ENCODE peak calls at places on chromosomes 3 and 15, in four cellular contexts. One of them, this sample, is unnamed.

GRCh38 chr3:71616571-71617021 is 33.1 kb upstream of the FOXP1 start:
- DNase-seq in LoVo: no peak
- DNase-seq in stimulated activated CD8-positive, alpha-beta memory T cell treated with anti-CD3 and anti-CD28 coated beads, Interleukin-4, amount 100 ng/mL, for 1 hour: no peak
- DNase-seq in AG10803: no peak
- DNase-seq in this sample: no peak

GRCh38 chr3:172074578-172074977 is 35.2 kb downstream of the FNDC3B start:
- DNase-seq in AG10803: peak; percentile 65
- DNase-seq in LoVo: no peak
- DNase-seq in stimulated activated CD8-positive, alpha-beta memory T cell treated with anti-CD3 and anti-CD28 coated beads, Interleukin-4, amount 100 ng/mL, for 1 hour: no peak
- DNase-seq in this sample: no peak

GRCh38 chr3:28907616-28908015 is 373.3 kb upstream of the RBMS3 start:
- DNase-seq in AG10803: no peak
- DNase-seq in LoVo: no peak
- DNase-seq in stimulated activated CD8-positive, alpha-beta memory T cell treated with anti-CD3 and anti-CD28 coated beads, Interleukin-4, amount 100 ng/mL, for 1 hour: no peak
- DNase-seq in this sample: peak; percentile 45

GRCh38 chr3:59150039-59150438 is 100.2 kb upstream of the CFAP20DC start:
- DNase-seq in stimulated activated CD8-positive, alpha-beta memory T cell treated with anti-CD3 and anti-CD28 coated beads, Interleukin-4, amount 100 ng/mL, for 1 hour: no peak
- DNase-seq in LoVo: no peak
- DNase-seq in AG10803: no peak
- DNase-seq in this sample: no peak

GRCh38 chr3:171833775-171834460 is 9.2 kb upstream of the TMEM212 start:
- DNase-seq in LoVo: no peak
- DNase-seq in AG10803: peak; percentile 52
- DNase-seq in stimulated activated CD8-positive, alpha-beta memory T cell treated with anti-CD3 and anti-CD28 coated beads, Interleukin-4, amount 100 ng/mL, for 1 hour: no peak
- DNase-seq in this sample: peak; percentile 47

GRCh38 chr3:55189359-55189801 is 261.5 kb upstream of the LRTM1 start:
- DNase-seq in AG10803: peak; percentile 94
- DNase-seq in stimulated activated CD8-positive, alpha-beta memory T cell treated with anti-CD3 and anti-CD28 coated beads, Interleukin-4, amount 100 ng/mL, for 1 hour: no peak
- DNase-seq in LoVo: peak; percentile 45
- DNase-seq in this sample: peak; percentile 73

GRCh38 chr3:195537995-195538394 is 5.1 kb downstream of the PPP1R2 start:
- DNase-seq in LoVo: no peak
- DNase-seq in AG10803: no peak
- DNase-seq in stimulated activated CD8-positive, alpha-beta memory T cell treated with anti-CD3 and anti-CD28 coated beads, Interleukin-4, amount 100 ng/mL, for 1 hour: no peak
- DNase-seq in this sample: no peak

GRCh38 chr3:134776518-134776917 is 18.5 kb upstream of the EPHB1 start:
- DNase-seq in AG10803: no peak
- DNase-seq in stimulated activated CD8-positive, alpha-beta memory T cell treated with anti-CD3 and anti-CD28 coated beads, Interleukin-4, amount 100 ng/mL, for 1 hour: no peak
- DNase-seq in LoVo: no peak
- DNase-seq in this sample: no peak

GRCh38 chr3:32472716-32473115 is 29.9 kb downstream of the CMTM6 start:
- DNase-seq in LoVo: no peak
- DNase-seq in stimulated activated CD8-positive, alpha-beta memory T cell treated with anti-CD3 and anti-CD28 coated beads, Interleukin-4, amount 100 ng/mL, for 1 hour: no peak
- DNase-seq in AG10803: no peak
- DNase-seq in this sample: no peak

GRCh38 chr3:187955076-187955952 is 198.6 kb upstream of the LPP start:
- DNase-seq in LoVo: peak; percentile 48
- DNase-seq in stimulated activated CD8-positive, alpha-beta memory T cell treated with anti-CD3 and anti-CD28 coated beads, Interleukin-4, amount 100 ng/mL, for 1 hour: no peak
- DNase-seq in AG10803: peak; percentile 77
- DNase-seq in this sample: peak; percentile 13

GRCh38 chr3:184345678-184346144 is 8.3 kb downstream of the FAM131A start:
- DNase-seq in AG10803: peak; percentile 72
- DNase-seq in stimulated activated CD8-positive, alpha-beta memory T cell treated with anti-CD3 and anti-CD28 coated beads, Interleukin-4, amount 100 ng/mL, for 1 hour: no peak
- DNase-seq in LoVo: peak; percentile 84
- DNase-seq in this sample: peak; percentile 91

GRCh38 chr3:186414735-186415419 is 52.8 kb upstream of the DGKG start:
- DNase-seq in stimulated activated CD8-positive, alpha-beta memory T cell treated with anti-CD3 and anti-CD28 coated beads, Interleukin-4, amount 100 ng/mL, for 1 hour: no peak
- DNase-seq in LoVo: peak; percentile 77
- DNase-seq in AG10803: peak; percentile 89
- DNase-seq in this sample: peak; percentile 45

GRCh38 chr15:99485153-99485947 is 80.4 kb upstream of the MEF2A start:
- DNase-seq in AG10803: no peak
- DNase-seq in LoVo: no peak
- DNase-seq in stimulated activated CD8-positive, alpha-beta memory T cell treated with anti-CD3 and anti-CD28 coated beads, Interleukin-4, amount 100 ng/mL, for 1 hour: no peak
- DNase-seq in this sample: no peak

GRCh38 chr3:150106752-150107428 is 136.2 kb upstream of the PFN2 start:
- DNase-seq in LoVo: no peak
- DNase-seq in stimulated activated CD8-positive, alpha-beta memory T cell treated with anti-CD3 and anti-CD28 coated beads, Interleukin-4, amount 100 ng/mL, for 1 hour: no peak
- DNase-seq in AG10803: peak; percentile 100
- DNase-seq in this sample: peak; percentile 24

GRCh38 chr3:62041681-62042080 is 331.7 kb downstream of the FEZF2 start:
- DNase-seq in AG10803: no peak
- DNase-seq in LoVo: no peak
- DNase-seq in stimulated activated CD8-positive, alpha-beta memory T cell treated with anti-CD3 and anti-CD28 coated beads, Interleukin-4, amount 100 ng/mL, for 1 hour: no peak
- DNase-seq in this sample: peak; percentile 7

GRCh38 chr15:100060276-100060926 is 281.4 kb downstream of the ADAMTS17 start:
- DNase-seq in LoVo: no peak
- DNase-seq in AG10803: peak; percentile 6
- DNase-seq in stimulated activated CD8-positive, alpha-beta memory T cell treated with anti-CD3 and anti-CD28 coated beads, Interleukin-4, amount 100 ng/mL, for 1 hour: no peak
- DNase-seq in this sample: no peak

GRCh38 chr15:29018983-29019875 is 133.5 kb downstream of the APBA2 start:
- DNase-seq in LoVo: no peak
- DNase-seq in AG10803: no peak
- DNase-seq in stimulated activated CD8-positive, alpha-beta memory T cell treated with anti-CD3 and anti-CD28 coated beads, Interleukin-4, amount 100 ng/mL, for 1 hour: no peak
- DNase-seq in this sample: no peak

GRCh38 chr15:85751731-85752421 is 42.8 kb downstream of the KLHL25 start:
- DNase-seq in stimulated activated CD8-positive, alpha-beta memory T cell treated with anti-CD3 and anti-CD28 coated beads, Interleukin-4, amount 100 ng/mL, for 1 hour: no peak
- DNase-seq in AG10803: no peak
- DNase-seq in LoVo: no peak
- DNase-seq in this sample: no peak

GRCh38 chr3:46396129-46396528 is 10.7 kb downstream of the CCR5AS start:
- DNase-seq in AG10803: no peak
- DNase-seq in stimulated activated CD8-positive, alpha-beta memory T cell treated with anti-CD3 and anti-CD28 coated beads, Interleukin-4, amount 100 ng/mL, for 1 hour: no peak
- DNase-seq in LoVo: no peak
- DNase-seq in this sample: peak; percentile 61

GRCh38 chr15:85154061-85154460 is 172.4 kb downstream of the PDE8A start:
- DNase-seq in stimulated activated CD8-positive, alpha-beta memory T cell treated with anti-CD3 and anti-CD28 coated beads, Interleukin-4, amount 100 ng/mL, for 1 hour: no peak
- DNase-seq in AG10803: no peak
- DNase-seq in LoVo: no peak
- DNase-seq in this sample: no peak